ENCODE peak calls at places on chromosomes 13 and 19, in ten cellular contexts. One of them, this sample, is unnamed.

GRCh38 chr13:45149964-45150363 is 29.7 kb downstream of the GTF2F2 start:
- DNase-seq in nephron progenitor cell: no peak
- DNase-seq in fibroblast of lung: no peak
- DNase-seq in B cell: no peak
- DNase-seq in neural crest cell: no peak
- DNase-seq in BJ: no peak
- DNase-seq in lower lobe of right lung: no peak
- DNase-seq in OCI-LY7: no peak
- DNase-seq in transverse colon: no peak
- DNase-seq in epithelial cell of esophagus: no peak
- DNase-seq in this sample: no peak

GRCh38 chr19:8445488-8446001 is 770 bp downstream of the HNRNPM start:
- DNase-seq in transverse colon: peak; percentile 61
- DNase-seq in OCI-LY7: peak; percentile 53
- DNase-seq in B cell: peak; percentile 64
- DNase-seq in lower lobe of right lung: peak; percentile 72
- DNase-seq in fibroblast of lung: peak; percentile 43
- DNase-seq in nephron progenitor cell: peak; percentile 71
- DNase-seq in BJ: no peak
- DNase-seq in neural crest cell: peak; percentile 25
- DNase-seq in epithelial cell of esophagus: peak; percentile 56
- DNase-seq in this sample: no peak

GRCh38 chr13:84417426-84417825 is 535.2 kb upstream of the SLITRK1 start:
- DNase-seq in B cell: no peak
- DNase-seq in neural crest cell: no peak
- DNase-seq in OCI-LY7: no peak
- DNase-seq in lower lobe of right lung: no peak
- DNase-seq in fibroblast of lung: peak; percentile 52
- DNase-seq in epithelial cell of esophagus: peak; percentile 25
- DNase-seq in nephron progenitor cell: no peak
- DNase-seq in BJ: no peak
- DNase-seq in transverse colon: no peak
- DNase-seq in this sample: peak; percentile 90

GRCh38 chr19:58117841-58118575 is 20.0 kb upstream of the ZSCAN18 start:
- DNase-seq in nephron progenitor cell: no peak
- DNase-seq in BJ: no peak
- DNase-seq in neural crest cell: no peak
- DNase-seq in OCI-LY7: no peak
- DNase-seq in epithelial cell of esophagus: no peak
- DNase-seq in B cell: no peak
- DNase-seq in transverse colon: no peak
- DNase-seq in fibroblast of lung: no peak
- DNase-seq in lower lobe of right lung: no peak
- DNase-seq in this sample: no peak

GRCh38 chr13:113837554-113838355 is 26.1 kb downstream of the GAS6 start:
- DNase-seq in nephron progenitor cell: no peak
- DNase-seq in BJ: peak; percentile 89
- DNase-seq in B cell: no peak
- DNase-seq in neural crest cell: no peak
- DNase-seq in lower lobe of right lung: peak; percentile 84
- DNase-seq in fibroblast of lung: peak; percentile 99
- DNase-seq in epithelial cell of esophagus: peak; percentile 99
- DNase-seq in OCI-LY7: no peak
- DNase-seq in transverse colon: peak; percentile 84
- DNase-seq in this sample: peak; percentile 98

GRCh38 chr19:13986348-13986904 is 19.7 kb downstream of the RFX1 start:
- DNase-seq in lower lobe of right lung: peak; percentile 93
- DNase-seq in OCI-LY7: peak; percentile 98
- DNase-seq in B cell: peak; percentile 98
- DNase-seq in fibroblast of lung: no peak
- DNase-seq in neural crest cell: peak; percentile 49
- DNase-seq in BJ: no peak
- DNase-seq in nephron progenitor cell: peak; percentile 77
- DNase-seq in epithelial cell of esophagus: no peak
- DNase-seq in transverse colon: peak; percentile 90
- DNase-seq in this sample: peak; percentile 81

GRCh38 chr13:29993716-29994488 is 143.5 kb upstream of the UBL3 start:
- DNase-seq in B cell: no peak
- DNase-seq in transverse colon: no peak
- DNase-seq in epithelial cell of esophagus: peak; percentile 62
- DNase-seq in fibroblast of lung: peak; percentile 76
- DNase-seq in nephron progenitor cell: no peak
- DNase-seq in lower lobe of right lung: no peak
- DNase-seq in neural crest cell: no peak
- DNase-seq in OCI-LY7: no peak
- DNase-seq in BJ: peak; percentile 39
- DNase-seq in this sample: peak; percentile 81

GRCh38 chr13:19864018-19864338 is 529 bp upstream of the ZMYM5 start:
- DNase-seq in nephron progenitor cell: peak; percentile 59
- DNase-seq in epithelial cell of esophagus: no peak
- DNase-seq in neural crest cell: peak; percentile 56
- DNase-seq in fibroblast of lung: peak; percentile 83
- DNase-seq in B cell: no peak
- DNase-seq in BJ: no peak
- DNase-seq in lower lobe of right lung: peak; percentile 85
- DNase-seq in OCI-LY7: peak; percentile 75
- DNase-seq in transverse colon: peak; percentile 76
- DNase-seq in this sample: peak; percentile 40

GRCh38 chr19:39038098-39038497 is 5.7 kb upstream of the FBXO27 start:
- DNase-seq in B cell: no peak
- DNase-seq in epithelial cell of esophagus: peak; percentile 75
- DNase-seq in lower lobe of right lung: no peak
- DNase-seq in OCI-LY7: no peak
- DNase-seq in transverse colon: peak; percentile 9
- DNase-seq in neural crest cell: peak; percentile 15
- DNase-seq in fibroblast of lung: peak; percentile 35
- DNase-seq in BJ: no peak
- DNase-seq in nephron progenitor cell: peak; percentile 47
- DNase-seq in this sample: peak; percentile 32

GRCh38 chr19:42325308-42325895 is at the start of gene MEGF8:
- DNase-seq in fibroblast of lung: peak; percentile 98
- DNase-seq in nephron progenitor cell: peak; percentile 98
- DNase-seq in OCI-LY7: peak; percentile 99
- DNase-seq in BJ: peak; percentile 95
- DNase-seq in epithelial cell of esophagus: peak; percentile 99
- DNase-seq in neural crest cell: peak; percentile 97
- DNase-seq in lower lobe of right lung: peak; percentile 97
- DNase-seq in B cell: peak; percentile 97
- DNase-seq in transverse colon: peak; percentile 99
- DNase-seq in this sample: peak; percentile 98
- TF ChIP-seq CTCF in fibroblast of lung: no peak
- TF ChIP-seq CTCF in nephron progenitor cell: no peak
- TF ChIP-seq CTCF in OCI-LY7: no peak
- TF ChIP-seq CTCF in BJ: peak; percentile 94
- TF ChIP-seq CTCF in epithelial cell of esophagus: peak; percentile 91
- TF ChIP-seq CTCF in neural crest cell: peak; percentile 88
- TF ChIP-seq CTCF in lower lobe of right lung: peak; percentile 86
- TF ChIP-seq CTCF in B cell: peak; percentile 86
- TF ChIP-seq CTCF in transverse colon: no peak
- TF ChIP-seq CTCF in this sample: peak; percentile 88

GRCh38 chr13:33016414-33017409 is at the start of gene KL:
- DNase-seq in epithelial cell of esophagus: no peak
- DNase-seq in OCI-LY7: no peak
- DNase-seq in BJ: no peak
- DNase-seq in B cell: peak; percentile 20
- DNase-seq in transverse colon: peak; percentile 20
- DNase-seq in lower lobe of right lung: peak; percentile 74
- DNase-seq in neural crest cell: peak; percentile 17
- DNase-seq in nephron progenitor cell: peak; percentile 47
- DNase-seq in fibroblast of lung: peak; percentile 6
- DNase-seq in this sample: no peak
- TF ChIP-seq CTCF in epithelial cell of esophagus: no peak
- TF ChIP-seq CTCF in OCI-LY7: no peak
- TF ChIP-seq CTCF in BJ: no peak
- TF ChIP-seq CTCF in B cell: no peak
- TF ChIP-seq CTCF in transverse colon: no peak
- TF ChIP-seq CTCF in lower lobe of right lung: peak; percentile 23
- TF ChIP-seq CTCF in neural crest cell: peak; percentile 14
- TF ChIP-seq CTCF in nephron progenitor cell: no peak
- TF ChIP-seq CTCF in fibroblast of lung: no peak
- TF ChIP-seq CTCF in this sample: no peak

GRCh38 chr13:105047676-105048295 is 1487.7 kb downstream of the EFNB2 start:
- DNase-seq in epithelial cell of esophagus: no peak
- DNase-seq in OCI-LY7: no peak
- DNase-seq in neural crest cell: no peak
- DNase-seq in nephron progenitor cell: no peak
- DNase-seq in lower lobe of right lung: no peak
- DNase-seq in BJ: no peak
- DNase-seq in transverse colon: no peak
- DNase-seq in B cell: no peak
- DNase-seq in fibroblast of lung: peak; percentile 14
- DNase-seq in this sample: no peak
- TF ChIP-seq CTCF in epithelial cell of esophagus: no peak
- TF ChIP-seq CTCF in OCI-LY7: no peak
- TF ChIP-seq CTCF in neural crest cell: no peak
- TF ChIP-seq CTCF in nephron progenitor cell: no peak
- TF ChIP-seq CTCF in lower lobe of right lung: no peak
- TF ChIP-seq CTCF in BJ: no peak
- TF ChIP-seq CTCF in transverse colon: no peak
- TF ChIP-seq CTCF in B cell: no peak
- TF ChIP-seq CTCF in fibroblast of lung: no peak
- TF ChIP-seq CTCF in this sample: no peak

DNA sequence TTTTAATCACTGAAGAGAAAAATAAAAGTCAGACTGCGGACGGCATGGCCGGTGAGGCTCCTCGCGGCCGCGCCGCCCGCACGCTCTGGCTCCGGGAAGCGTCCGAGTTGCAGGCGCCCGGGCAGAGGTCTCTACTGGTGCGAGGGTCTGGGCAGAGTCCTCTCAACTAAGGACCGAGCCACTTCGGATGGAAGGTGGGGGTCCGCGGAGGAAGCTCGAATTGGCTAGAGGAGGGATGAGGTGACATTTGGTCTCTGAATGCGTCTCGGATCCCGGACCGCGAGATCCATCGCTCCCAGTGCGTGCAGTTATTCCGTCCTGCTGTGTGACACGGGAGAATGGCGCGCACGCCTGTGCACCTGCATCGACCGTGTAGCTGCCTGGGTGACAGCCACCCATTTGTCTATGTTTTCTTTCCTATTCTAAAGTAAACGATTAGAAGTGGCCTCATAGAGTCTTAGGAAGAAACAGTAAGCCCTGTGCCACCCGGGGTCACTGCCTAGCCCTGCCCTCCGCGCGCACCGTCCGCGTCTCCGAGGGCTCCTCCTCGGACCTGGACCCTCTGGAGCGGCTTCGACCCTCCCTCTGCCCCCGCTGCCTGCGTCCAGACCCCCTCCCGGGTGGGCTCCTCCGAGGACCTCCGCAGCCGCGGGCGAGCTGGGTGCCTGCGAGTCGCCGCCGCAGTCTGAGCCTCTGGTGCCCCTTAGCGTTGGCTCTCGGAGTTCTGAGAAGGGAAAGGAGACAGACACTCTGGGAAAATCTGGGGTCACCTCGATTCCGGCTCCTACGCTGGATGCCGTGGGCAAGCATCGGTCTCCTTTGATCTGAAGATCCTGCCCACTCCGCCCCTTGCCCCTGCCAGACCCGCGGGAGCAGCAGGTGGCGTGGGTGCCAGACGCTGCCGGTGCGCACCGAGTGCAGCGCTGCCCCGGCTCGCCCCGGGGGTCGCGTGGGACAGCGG is 347.4 kb downstream of the LIG4 start:
- DNase-seq in B cell: no peak
- DNase-seq in BJ: no peak
- DNase-seq in epithelial cell of esophagus: peak; percentile 17
- DNase-seq in transverse colon: no peak
- DNase-seq in nephron progenitor cell: peak; percentile 70
- DNase-seq in neural crest cell: peak; percentile 59
- DNase-seq in lower lobe of right lung: no peak
- DNase-seq in fibroblast of lung: peak; percentile 52
- DNase-seq in OCI-LY7: no peak
- DNase-seq in this sample: no peak
- TF ChIP-seq CTCF in B cell: no peak
- TF ChIP-seq CTCF in BJ: peak; percentile 36
- TF ChIP-seq CTCF in epithelial cell of esophagus: no peak
- TF ChIP-seq CTCF in transverse colon: no peak
- TF ChIP-seq CTCF in nephron progenitor cell: peak; percentile 48
- TF ChIP-seq CTCF in neural crest cell: peak; percentile 67
- TF ChIP-seq CTCF in lower lobe of right lung: peak; percentile 15
- TF ChIP-seq CTCF in fibroblast of lung: peak; percentile 34
- TF ChIP-seq CTCF in OCI-LY7: no peak
- TF ChIP-seq CTCF in this sample: no peak

DNA sequence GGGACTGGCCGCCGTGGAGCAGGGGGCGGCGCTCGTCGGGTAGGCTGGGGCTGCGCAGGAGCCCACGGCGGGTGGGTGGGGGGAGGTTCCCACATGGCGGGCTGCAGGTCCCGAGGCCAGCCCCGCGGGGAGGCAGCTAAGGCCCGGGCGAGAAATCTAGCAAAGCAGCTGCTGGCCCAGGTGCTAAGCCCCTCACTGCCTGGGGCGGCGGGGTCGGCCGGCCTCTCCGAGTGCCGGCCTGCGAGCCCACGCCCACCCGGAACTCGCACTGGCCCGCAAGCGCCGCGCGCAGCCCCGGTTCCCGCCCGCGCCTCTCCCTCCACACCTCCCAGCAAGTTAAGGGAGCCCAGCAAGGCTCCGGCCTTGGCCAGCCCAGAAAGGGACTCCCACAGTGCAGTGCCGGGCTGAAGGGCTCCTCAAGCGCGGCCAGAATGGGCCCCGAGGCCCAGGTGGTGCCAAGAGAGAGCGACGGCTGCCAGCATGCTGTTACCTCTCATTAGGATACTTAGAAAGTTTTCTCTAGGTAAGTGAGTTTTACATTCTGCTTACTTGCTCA is 1463.5 kb upstream of the MIR17HG start:
- DNase-seq in transverse colon: no peak
- DNase-seq in B cell: no peak
- DNase-seq in neural crest cell: no peak
- DNase-seq in BJ: no peak
- DNase-seq in fibroblast of lung: no peak
- DNase-seq in OCI-LY7: no peak
- DNase-seq in lower lobe of right lung: no peak
- DNase-seq in epithelial cell of esophagus: no peak
- DNase-seq in nephron progenitor cell: no peak
- DNase-seq in this sample: no peak
- TF ChIP-seq CTCF in transverse colon: no peak
- TF ChIP-seq CTCF in B cell: no peak
- TF ChIP-seq CTCF in neural crest cell: no peak
- TF ChIP-seq CTCF in BJ: no peak
- TF ChIP-seq CTCF in fibroblast of lung: no peak
- TF ChIP-seq CTCF in OCI-LY7: no peak
- TF ChIP-seq CTCF in lower lobe of right lung: no peak
- TF ChIP-seq CTCF in epithelial cell of esophagus: no peak
- TF ChIP-seq CTCF in nephron progenitor cell: no peak
- TF ChIP-seq CTCF in this sample: peak; percentile 13

DNA sequence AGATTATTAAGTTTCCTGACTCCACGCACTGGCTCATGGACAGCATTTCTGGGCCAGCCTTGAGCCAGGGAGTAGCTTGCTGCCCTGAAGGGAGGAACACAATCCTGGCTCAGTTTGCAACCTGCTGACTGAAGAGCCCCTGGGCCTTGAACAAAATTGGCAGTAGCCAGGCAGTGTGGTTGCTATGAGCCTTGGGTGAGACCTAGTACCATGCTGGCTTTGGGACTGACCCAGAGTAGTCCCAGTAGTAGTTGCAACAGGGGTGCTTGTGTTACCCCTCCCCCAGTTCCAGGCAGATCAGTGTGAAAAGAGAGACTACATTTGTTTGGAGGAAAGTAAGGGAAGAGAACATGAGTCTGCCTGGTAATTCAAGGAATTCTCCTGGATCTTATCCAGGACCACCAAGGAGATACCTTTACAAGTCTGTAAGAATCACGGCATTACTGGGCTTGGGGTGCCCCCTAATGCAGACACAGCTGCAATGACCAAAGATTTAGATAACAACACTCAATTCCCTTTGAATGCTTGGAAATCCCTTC is 22.0 kb downstream of the ITGBL1 start:
- DNase-seq in lower lobe of right lung: no peak
- DNase-seq in BJ: peak; percentile 43
- DNase-seq in nephron progenitor cell: peak; percentile 16
- DNase-seq in neural crest cell: peak; percentile 6
- DNase-seq in transverse colon: no peak
- DNase-seq in OCI-LY7: no peak
- DNase-seq in B cell: no peak
- DNase-seq in fibroblast of lung: peak; percentile 96
- DNase-seq in epithelial cell of esophagus: peak; percentile 43
- DNase-seq in this sample: peak; percentile 78
- TF ChIP-seq CTCF in lower lobe of right lung: peak; percentile 19
- TF ChIP-seq CTCF in BJ: peak; percentile 66
- TF ChIP-seq CTCF in nephron progenitor cell: peak; percentile 47
- TF ChIP-seq CTCF in neural crest cell: peak; percentile 44
- TF ChIP-seq CTCF in transverse colon: no peak
- TF ChIP-seq CTCF in OCI-LY7: no peak
- TF ChIP-seq CTCF in B cell: no peak
- TF ChIP-seq CTCF in fibroblast of lung: peak; percentile 75
- TF ChIP-seq CTCF in epithelial cell of esophagus: peak; percentile 44
- TF ChIP-seq CTCF in this sample: peak; percentile 72

This sample was measured in HFFc6.